ENCODE peak calls at places on chromosomes 7 and 10, in seven cellular contexts. W is mucosa of gallbladder; X is globus pallidus; A is activated naive CD4-positive, alpha-beta T cell treated with anti-CD3 and anti-CD28 coated beads for 36 hours; C is left ventricle myocardium inferior; G is ELF-1; U is H54. Z is an unnamed sample.

GRCh38 chr10:108060246-108060645 is 895.7 kb upstream of the SORCS1 start:
- DNase-seq in W (no peak), X (no peak), A (no peak), C (no peak), G (no peak), U (no peak), Z (no peak)

GRCh38 chr10:49817845-49818244 is 55.7 kb upstream of the OGDHL start:
- DNase-seq in W (no peak), X (no peak), A (no peak), C (no peak), G (no peak), U (no peak), Z (no peak)

GRCh38 chr10:123642293-123642692 is 23.9 kb upstream of the GPR26 start:
- DNase-seq in W (no peak), X (no peak), A (no peak), C (no peak), G (no peak), U (no peak), Z (no peak)

GRCh38 chr7:108809356-108809755 is 239.7 kb downstream of the DNAJB9 start:
- DNase-seq in W (no peak), X (no peak), A (no peak), C (no peak), G (no peak), U (no peak), Z (no peak)

GRCh38 chr10:1190052-1190395 is 133.8 kb downstream of the WDR37 start:
- DNase-seq in W (no peak), X (no peak), A (no peak), C (no peak), G (no peak), U (no peak), Z (no peak)

GRCh38 chr7:80907141-80907601 is 11.7 kb downstream of the SEMA3C start:
- DNase-seq in W (no peak), X (no peak), A (no peak), C (no peak), G (no peak), U (no peak), Z (no peak)

GRCh38 chr7:51301806-51302205 is 14.8 kb downstream of the COBL start:
- DNase-seq in W (no peak), X (peak), A (no peak), C (no peak), G (no peak), U (no peak), Z (no peak)

GRCh38 chr10:68088744-68089143 is 13.7 kb upstream of the HERC4 start:
- DNase-seq in W (no peak), X (no peak), A (peak), C (no peak), G (no peak), U (no peak), Z (no peak)

GRCh38 chr10:60258429-60258797 is 131.3 kb downstream of the ANK3 start:
- DNase-seq in W (no peak), X (no peak), A (no peak), C (no peak), G (no peak), U (no peak), Z (no peak)

GRCh38 chr7:124992881-124993562 is 63.4 kb upstream of the POT1 start:
- DNase-seq in W (no peak), X (no peak), A (no peak), C (no peak), G (peak), U (peak), Z (no peak)

GRCh38 chr10:106189254-106189653 is 975.3 kb downstream of the SORCS1 start:
- DNase-seq in W (no peak), X (no peak), A (peak), C (no peak), G (peak), U (no peak), Z (no peak)

GRCh38 chr10:2611603-2612002 is 455.7 kb upstream of the PFKP start:
- DNase-seq in W (no peak), X (no peak), A (no peak), C (no peak), G (no peak), U (no peak), Z (no peak)

GRCh38 chr10:44756235-44756634 is 154.9 kb upstream of the TMEM72 start:
- DNase-seq in W (no peak), X (no peak), A (no peak), C (no peak), G (no peak), U (no peak), Z (no peak)

GRCh38 chr10:66844176-66844947 is 81.5 kb upstream of the LRRTM3 start:
- DNase-seq in W (no peak), X (no peak), A (no peak), C (no peak), G (no peak), U (no peak), Z (no peak)

GRCh38 chr7:17207220-17207619 is 91.2 kb upstream of the AHR start:
- DNase-seq in W (no peak), X (no peak), A (no peak), C (no peak), G (no peak), U (no peak), Z (no peak)

GRCh38 chr10:45627412-45628048 is 45.0 kb downstream of the ZFAND4 start:
- DNase-seq in W (no peak), X (no peak), A (no peak), C (peak), G (no peak), U (no peak), Z (no peak)

GRCh38 chr10:58384095-58384494 is 1.1 kb upstream of the TFAM start:
- DNase-seq in W (no peak), X (peak), A (no peak), C (no peak), G (no peak), U (no peak), Z (no peak)

Z was measured in activated naive CD8-positive, alpha-beta T cell treated with anti-CD3 and anti-CD28 coated beads, Interleukin-2, amount 50 U/mL, for 24 hours.